ENCODE peak calls at places on chromosome 5, in ten cellular contexts. One of them, this sample, is unnamed.

GRCh38 chr5:54643679-54644078 is 126.1 kb downstream of the SNX18 start:
- DNase-seq in ecto neural progenitor cell: no peak
- DNase-seq in NCI-H1105 treated with DMSO at 0.1 percent for 48 hours: no peak
- DNase-seq in NCI-H1694 treated with DMSO at 0.1 percent for 48 hours: no peak
- DNase-seq in activated CD8-positive, alpha-beta memory T cell treated with anti-CD3 and anti-CD28 coated beads for 1 hour: no peak
- DNase-seq in T-helper 1 cell: no peak
- DNase-seq in IMR-90: peak; percentile 87
- DNase-seq in NCI-H1930: no peak
- DNase-seq in PC-3: peak; percentile 79
- DNase-seq in MG63: peak; percentile 89
- DNase-seq in this sample: peak; percentile 75

GRCh38 chr5:73256462-73257260 is 83.7 kb downstream of the TMEM174 start:
- DNase-seq in ecto neural progenitor cell: no peak
- DNase-seq in NCI-H1105 treated with DMSO at 0.1 percent for 48 hours: no peak
- DNase-seq in NCI-H1694 treated with DMSO at 0.1 percent for 48 hours: no peak
- DNase-seq in activated CD8-positive, alpha-beta memory T cell treated with anti-CD3 and anti-CD28 coated beads for 1 hour: no peak
- DNase-seq in T-helper 1 cell: no peak
- DNase-seq in IMR-90: peak; percentile 48
- DNase-seq in NCI-H1930: no peak
- DNase-seq in PC-3: peak; percentile 84
- DNase-seq in MG63: no peak
- DNase-seq in this sample: peak; percentile 41

GRCh38 chr5:112333236-112333850 is 85.7 kb downstream of the EPB41L4A start:
- DNase-seq in ecto neural progenitor cell: no peak
- DNase-seq in NCI-H1105 treated with DMSO at 0.1 percent for 48 hours: no peak
- DNase-seq in NCI-H1694 treated with DMSO at 0.1 percent for 48 hours: no peak
- DNase-seq in activated CD8-positive, alpha-beta memory T cell treated with anti-CD3 and anti-CD28 coated beads for 1 hour: no peak
- DNase-seq in T-helper 1 cell: no peak
- DNase-seq in IMR-90: no peak
- DNase-seq in NCI-H1930: no peak
- DNase-seq in PC-3: no peak
- DNase-seq in MG63: no peak
- DNase-seq in this sample: no peak

GRCh38 chr5:24381861-24382460 is 262.8 kb downstream of the CDH10 start:
- DNase-seq in ecto neural progenitor cell: no peak
- DNase-seq in NCI-H1105 treated with DMSO at 0.1 percent for 48 hours: no peak
- DNase-seq in NCI-H1694 treated with DMSO at 0.1 percent for 48 hours: peak; percentile 97
- DNase-seq in activated CD8-positive, alpha-beta memory T cell treated with anti-CD3 and anti-CD28 coated beads for 1 hour: no peak
- DNase-seq in T-helper 1 cell: no peak
- DNase-seq in IMR-90: no peak
- DNase-seq in NCI-H1930: no peak
- DNase-seq in PC-3: no peak
- DNase-seq in MG63: no peak
- DNase-seq in this sample: peak; percentile 51

GRCh38 chr5:171137768-171138540 is 171.1 kb upstream of the TLX3 start:
- DNase-seq in ecto neural progenitor cell: no peak
- DNase-seq in NCI-H1105 treated with DMSO at 0.1 percent for 48 hours: no peak
- DNase-seq in NCI-H1694 treated with DMSO at 0.1 percent for 48 hours: no peak
- DNase-seq in activated CD8-positive, alpha-beta memory T cell treated with anti-CD3 and anti-CD28 coated beads for 1 hour: no peak
- DNase-seq in T-helper 1 cell: no peak
- DNase-seq in IMR-90: peak; percentile 89
- DNase-seq in NCI-H1930: no peak
- DNase-seq in PC-3: peak; percentile 75
- DNase-seq in MG63: peak; percentile 27
- DNase-seq in this sample: peak; percentile 83

GRCh38 chr5:168706655-168707069 is 127.5 kb upstream of the PANK3 start:
- DNase-seq in ecto neural progenitor cell: peak; percentile 68
- DNase-seq in NCI-H1105 treated with DMSO at 0.1 percent for 48 hours: peak; percentile 14
- DNase-seq in NCI-H1694 treated with DMSO at 0.1 percent for 48 hours: peak; percentile 57
- DNase-seq in activated CD8-positive, alpha-beta memory T cell treated with anti-CD3 and anti-CD28 coated beads for 1 hour: no peak
- DNase-seq in T-helper 1 cell: no peak
- DNase-seq in IMR-90: peak; percentile 47
- DNase-seq in NCI-H1930: no peak
- DNase-seq in PC-3: peak; percentile 52
- DNase-seq in MG63: peak; percentile 36
- DNase-seq in this sample: peak; percentile 48

GRCh38 chr5:32833621-32834102 is 122.5 kb downstream of the NPR3 start:
- DNase-seq in ecto neural progenitor cell: no peak
- DNase-seq in NCI-H1105 treated with DMSO at 0.1 percent for 48 hours: no peak
- DNase-seq in NCI-H1694 treated with DMSO at 0.1 percent for 48 hours: no peak
- DNase-seq in activated CD8-positive, alpha-beta memory T cell treated with anti-CD3 and anti-CD28 coated beads for 1 hour: no peak
- DNase-seq in T-helper 1 cell: no peak
- DNase-seq in IMR-90: no peak
- DNase-seq in NCI-H1930: no peak
- DNase-seq in PC-3: no peak
- DNase-seq in MG63: no peak
- DNase-seq in this sample: no peak

GRCh38 chr5:114361724-114362196 is at the start of gene KCNN2:
- DNase-seq in ecto neural progenitor cell: peak; percentile 93
- DNase-seq in NCI-H1105 treated with DMSO at 0.1 percent for 48 hours: peak; percentile 81
- DNase-seq in NCI-H1694 treated with DMSO at 0.1 percent for 48 hours: no peak
- DNase-seq in activated CD8-positive, alpha-beta memory T cell treated with anti-CD3 and anti-CD28 coated beads for 1 hour: no peak
- DNase-seq in T-helper 1 cell: no peak
- DNase-seq in IMR-90: peak; percentile 92
- DNase-seq in NCI-H1930: peak; percentile 85
- DNase-seq in PC-3: peak; percentile 3
- DNase-seq in MG63: peak; percentile 64
- DNase-seq in this sample: peak; percentile 57

GRCh38 chr5:180718810-180719453 is 20.9 kb downstream of the OR2Y1 start:
- DNase-seq in ecto neural progenitor cell: no peak
- DNase-seq in NCI-H1105 treated with DMSO at 0.1 percent for 48 hours: peak; percentile 1
- DNase-seq in NCI-H1694 treated with DMSO at 0.1 percent for 48 hours: peak; percentile 8
- DNase-seq in activated CD8-positive, alpha-beta memory T cell treated with anti-CD3 and anti-CD28 coated beads for 1 hour: no peak
- DNase-seq in T-helper 1 cell: peak; percentile 56
- DNase-seq in IMR-90: peak; percentile 31
- DNase-seq in NCI-H1930: no peak
- DNase-seq in PC-3: peak; percentile 86
- DNase-seq in MG63: no peak
- DNase-seq in this sample: peak; percentile 42

GRCh38 chr5:31362931-31363568 is 168.8 kb downstream of the DROSHA start:
- DNase-seq in ecto neural progenitor cell: no peak
- DNase-seq in NCI-H1105 treated with DMSO at 0.1 percent for 48 hours: no peak
- DNase-seq in NCI-H1694 treated with DMSO at 0.1 percent for 48 hours: no peak
- DNase-seq in activated CD8-positive, alpha-beta memory T cell treated with anti-CD3 and anti-CD28 coated beads for 1 hour: no peak
- DNase-seq in T-helper 1 cell: no peak
- DNase-seq in IMR-90: peak; percentile 76
- DNase-seq in NCI-H1930: no peak
- DNase-seq in PC-3: peak; percentile 12
- DNase-seq in MG63: peak; percentile 70
- DNase-seq in this sample: peak; percentile 73

GRCh38 chr5:93915142-93915553 is 173.7 kb upstream of the POU5F2 start:
- DNase-seq in ecto neural progenitor cell: no peak
- DNase-seq in NCI-H1105 treated with DMSO at 0.1 percent for 48 hours: peak; percentile 22
- DNase-seq in NCI-H1694 treated with DMSO at 0.1 percent for 48 hours: peak; percentile 51
- DNase-seq in activated CD8-positive, alpha-beta memory T cell treated with anti-CD3 and anti-CD28 coated beads for 1 hour: no peak
- DNase-seq in T-helper 1 cell: peak; percentile 38
- DNase-seq in IMR-90: peak; percentile 73
- DNase-seq in NCI-H1930: no peak
- DNase-seq in PC-3: peak; percentile 77
- DNase-seq in MG63: no peak
- DNase-seq in this sample: peak; percentile 63

GRCh38 chr5:173509060-173509459 is 107.4 kb downstream of the BOD1 start:
- DNase-seq in ecto neural progenitor cell: no peak
- DNase-seq in NCI-H1105 treated with DMSO at 0.1 percent for 48 hours: no peak
- DNase-seq in NCI-H1694 treated with DMSO at 0.1 percent for 48 hours: no peak
- DNase-seq in activated CD8-positive, alpha-beta memory T cell treated with anti-CD3 and anti-CD28 coated beads for 1 hour: no peak
- DNase-seq in T-helper 1 cell: no peak
- DNase-seq in IMR-90: no peak
- DNase-seq in NCI-H1930: no peak
- DNase-seq in PC-3: no peak
- DNase-seq in MG63: no peak
- DNase-seq in this sample: no peak

GRCh38 chr5:80755634-80756033 is 100.9 kb upstream of the DHFR start:
- DNase-seq in ecto neural progenitor cell: no peak
- DNase-seq in NCI-H1105 treated with DMSO at 0.1 percent for 48 hours: no peak
- DNase-seq in NCI-H1694 treated with DMSO at 0.1 percent for 48 hours: no peak
- DNase-seq in activated CD8-positive, alpha-beta memory T cell treated with anti-CD3 and anti-CD28 coated beads for 1 hour: no peak
- DNase-seq in T-helper 1 cell: peak; percentile 91
- DNase-seq in IMR-90: no peak
- DNase-seq in NCI-H1930: no peak
- DNase-seq in PC-3: no peak
- DNase-seq in MG63: no peak
- DNase-seq in this sample: no peak

GRCh38 chr5:113027431-113027830 is 50.8 kb downstream of the DCP2 start:
- DNase-seq in ecto neural progenitor cell: no peak
- DNase-seq in NCI-H1105 treated with DMSO at 0.1 percent for 48 hours: no peak
- DNase-seq in NCI-H1694 treated with DMSO at 0.1 percent for 48 hours: no peak
- DNase-seq in activated CD8-positive, alpha-beta memory T cell treated with anti-CD3 and anti-CD28 coated beads for 1 hour: no peak
- DNase-seq in T-helper 1 cell: no peak
- DNase-seq in IMR-90: no peak
- DNase-seq in NCI-H1930: no peak
- DNase-seq in PC-3: no peak
- DNase-seq in MG63: no peak
- DNase-seq in this sample: no peak

GRCh38 chr5:136186786-136187185 is 6.2 kb downstream of the SMIM32 start:
- DNase-seq in ecto neural progenitor cell: no peak
- DNase-seq in NCI-H1105 treated with DMSO at 0.1 percent for 48 hours: no peak
- DNase-seq in NCI-H1694 treated with DMSO at 0.1 percent for 48 hours: no peak
- DNase-seq in activated CD8-positive, alpha-beta memory T cell treated with anti-CD3 and anti-CD28 coated beads for 1 hour: no peak
- DNase-seq in T-helper 1 cell: no peak
- DNase-seq in IMR-90: no peak
- DNase-seq in NCI-H1930: no peak
- DNase-seq in PC-3: no peak
- DNase-seq in MG63: no peak
- DNase-seq in this sample: no peak

This sample was measured in fibroblast of lung.